ENCODE peak calls at places on chromosomes 13 and 19, in nine cellular contexts. V is GM12891, J is H1, C is transverse colon, O is breast epithelium, X is HCT116, W is K562, U is stomach, B is GM12892. R is an unnamed sample.

GRCh38 chr13:65453982-65454381 is 1776.2 kb downstream of the PCDH9 start:
- DNase-seq in V (no peak), J (no peak), C (no peak), O (no peak), X (no peak), W (no peak), U (no peak), B (no peak), R (no peak)

GRCh38 chr19:49999371-50000010 is 25.7 kb downstream of the VRK3 start:
- DNase-seq in V (no peak), J (no peak), C (no peak), O (no peak), X (no peak), W (no peak), U (no peak), B (no peak), R (no peak)

GRCh38 chr13:34006011-34006410 is 188.1 kb downstream of the RFC3 start:
- DNase-seq in V (no peak), J (no peak), C (no peak), O (no peak), X (no peak), W (no peak), U (no peak), B (no peak), R (no peak)

GRCh38 chr19:30645946-30646577 is 273.9 kb downstream of the ZNF536 start:
- DNase-seq in V (no peak), J (no peak), C (no peak), O (no peak), X (no peak), W (no peak), U (no peak), B (no peak), R (peak; percentile 6)

GRCh38 chr19:17248011-17248776 is 2.5 kb upstream of the NR2F6 start:
- DNase-seq in V (no peak), J (peak; percentile 79), C (peak; percentile 73), O (no peak), X (no peak), W (peak; percentile 81), U (peak; percentile 60), B (no peak), R (no peak)

GRCh38 chr13:72194531-72194930 is 327.5 kb upstream of the DACH1 start:
- DNase-seq in V (no peak), J (no peak), C (peak; percentile 74), O (peak; percentile 54), X (no peak), W (no peak), U (no peak), B (no peak), R (no peak)

GRCh38 chr13:25608181-25608580 is 236.4 kb downstream of the ATP8A2 start:
- DNase-seq in V (no peak), J (no peak), C (no peak), O (no peak), X (no peak), W (no peak), U (no peak), B (no peak), R (no peak)

GRCh38 chr13:43316997-43317396 is 293.6 kb downstream of the DNAJC15 start:
- DNase-seq in V (no peak), J (no peak), C (no peak), O (no peak), X (no peak), W (no peak), U (no peak), B (no peak), R (peak; percentile 72)

GRCh38 chr13:74869846-74870245 is 612.1 kb downstream of the TBC1D4 start:
- DNase-seq in V (no peak), J (no peak), C (no peak), O (no peak), X (no peak), W (peak; percentile 6), U (no peak), B (no peak), R (no peak)

GRCh38 chr13:93723316-93723715 is 496.7 kb downstream of the GPC6 start:
- DNase-seq in V (no peak), J (no peak), C (no peak), O (no peak), X (no peak), W (no peak), U (no peak), B (no peak), R (no peak)

GRCh38 chr19:1122972-1123363 is 19.2 kb downstream of the GPX4 start:
- DNase-seq in V (peak; percentile 98), J (peak; percentile 100), C (peak; percentile 85), O (no peak), X (peak; percentile 55), W (peak; percentile 99), U (peak; percentile 80), B (peak; percentile 93), R (no peak)
- TF ChIP-seq POLR2AphosphoS5 in V (no peak), J (no peak), C (no peak), O (no peak), X (no peak), W (no peak), U (no peak), B (no peak), R (no peak)

DNA sequence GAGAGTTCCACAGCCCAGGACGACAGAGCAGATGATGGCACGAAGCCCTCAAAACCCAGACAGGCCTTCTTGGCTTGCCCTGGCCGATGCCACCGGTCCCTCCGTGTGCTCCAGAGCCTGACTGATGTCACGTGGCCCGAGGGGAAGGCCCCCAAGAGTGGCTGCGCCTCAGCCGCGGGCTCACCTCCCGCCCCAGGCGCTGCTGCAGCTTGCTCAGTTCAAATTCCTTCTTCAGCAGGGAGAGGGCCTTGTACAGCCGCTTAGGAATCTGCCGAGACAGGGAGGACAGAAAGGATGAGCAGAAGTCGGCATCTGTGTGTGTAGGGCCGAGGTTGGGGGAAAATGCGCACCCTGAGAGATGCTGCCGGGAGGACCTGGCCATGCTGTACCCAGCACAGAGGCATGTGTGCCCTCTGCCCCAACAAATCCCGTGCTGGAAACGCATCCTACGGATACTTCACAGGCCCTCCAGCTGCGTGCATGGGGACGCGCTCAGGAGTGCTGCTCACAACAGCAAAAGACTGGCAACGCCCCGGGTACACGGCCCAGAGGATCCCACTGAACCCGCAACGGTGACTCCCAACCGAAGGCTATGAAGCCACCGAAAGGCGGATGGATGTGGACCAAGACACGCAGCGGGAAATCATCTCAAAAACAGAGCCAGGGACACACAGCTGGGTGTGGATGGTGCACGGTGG is 12.9 kb downstream of the LONP1 start:
- DNase-seq in V (peak; percentile 22), J (no peak), C (no peak), O (no peak), X (no peak), W (peak; percentile 13), U (no peak), B (no peak), R (no peak)
- TF ChIP-seq POLR2AphosphoS5 in V (no peak), J (no peak), C (no peak), O (no peak), X (no peak), W (no peak), U (no peak), B (no peak), R (no peak)

DNA sequence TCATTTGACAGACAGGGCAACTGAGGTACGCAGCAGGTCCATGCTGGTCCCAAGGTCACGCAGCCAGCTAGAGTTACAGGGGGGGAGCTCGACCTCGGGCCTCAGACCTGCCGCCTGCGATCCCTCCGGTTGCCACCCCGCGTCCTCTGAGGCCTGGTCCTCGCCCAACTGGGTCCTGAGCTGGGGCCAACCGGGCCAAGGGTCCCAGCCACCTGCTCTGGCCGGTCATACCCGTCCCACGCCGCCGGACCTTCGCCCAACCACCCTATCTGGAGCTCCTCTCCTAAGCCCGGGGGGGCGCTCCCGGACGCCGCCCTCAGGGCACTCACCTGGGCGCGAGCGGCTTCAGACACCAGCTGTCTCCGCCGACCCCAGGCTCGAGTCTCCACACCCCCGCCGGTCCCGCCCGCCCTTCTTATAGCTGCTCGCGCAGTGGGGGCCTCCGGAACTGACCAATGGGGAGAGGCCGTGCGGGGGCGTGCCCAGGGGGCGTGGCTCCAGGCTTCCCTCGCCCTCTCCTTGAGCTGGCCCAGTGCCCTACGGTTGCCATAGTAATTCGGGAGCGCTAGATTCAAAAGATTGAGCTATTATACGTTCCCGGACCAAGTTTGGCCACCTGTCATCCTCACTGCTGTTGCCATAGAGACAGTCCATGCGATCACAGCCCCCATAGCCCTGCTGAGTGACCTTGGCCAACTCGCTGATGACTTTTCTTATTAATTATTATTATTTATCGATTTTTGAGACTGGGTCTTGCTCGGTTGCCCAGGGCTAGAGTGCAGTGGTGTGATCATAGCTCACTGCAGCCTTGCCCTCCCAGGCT is at the start of gene PLIN5:
- DNase-seq in V (peak; percentile 64), J (peak; percentile 99), C (peak; percentile 84), O (peak; percentile 74), X (peak; percentile 65), W (peak; percentile 99), U (peak; percentile 96), B (peak; percentile 77), R (peak; percentile 84)
- TF ChIP-seq POLR2AphosphoS5 in V (no peak), J (peak; percentile 53), C (no peak), O (no peak), X (peak; percentile 44), W (peak; percentile 33), U (peak; percentile 41), B (no peak), R (no peak)

GRCh38 chr13:95553614-95554385 is 1.3 kb downstream of the CLDN10 start:
- DNase-seq in V (no peak), J (peak; percentile 56), C (no peak), O (no peak), X (no peak), W (no peak), U (no peak), B (no peak), R (no peak)

GRCh38 chr13:95552208-95552538 is 347 bp upstream of the CLDN10 start:
- DNase-seq in V (no peak), J (no peak), C (no peak), O (no peak), X (no peak), W (no peak), U (no peak), B (no peak), R (no peak)

GRCh38 chr13:95556981-95557380 is 4.5 kb downstream of the CLDN10 start:
- DNase-seq in V (no peak), J (no peak), C (no peak), O (no peak), X (no peak), W (no peak), U (no peak), B (no peak), R (no peak)

GRCh38 chr13:95553271-95553588 is 710 bp downstream of the CLDN10 start:
- DNase-seq in V (no peak), J (no peak), C (no peak), O (no peak), X (no peak), W (no peak), U (no peak), B (no peak), R (no peak)

GRCh38 chr13:95552539-95553270 is at the start of gene CLDN10:
- DNase-seq in V (no peak), J (peak; percentile 94), C (no peak), O (no peak), X (no peak), W (peak; percentile 13), U (no peak), B (peak; percentile 19), R (no peak)
- TF ChIP-seq POLR2AphosphoS5 in V (no peak), J (peak; percentile 87), C (no peak), O (no peak), X (no peak), W (no peak), U (no peak), B (no peak), R (no peak)

GRCh38 chr19:57613941-57614743 is at the start of gene ZNF134:
- DNase-seq in V (peak; percentile 91), J (peak; percentile 90), C (peak; percentile 94), O (peak; percentile 88), X (peak; percentile 86), W (peak; percentile 94), U (peak; percentile 93), B (peak; percentile 91), R (peak; percentile 93)
- TF ChIP-seq POLR2AphosphoS5 in V (peak; percentile 85), J (peak; percentile 79), C (peak; percentile 44), O (peak; percentile 26), X (peak; percentile 61), W (no peak), U (no peak), B (peak; percentile 84), R (peak; percentile 78)

R was measured in sigmoid colon.